ENCODE peak calls at places on chromosomes 12 and 14, in four cellular contexts. One of them, this sample, is unnamed.

GRCh38 chr12:67068773-67069450 is 200.2 kb upstream of the CAND1 start:
- DNase-seq in amygdala: peak; percentile 10
- DNase-seq in cardiac fibroblast: peak; percentile 13
- DNase-seq in fibroblast of lung: peak; percentile 15
- DNase-seq in this sample: no peak

GRCh38 chr14:95725685-95726336 is 11.9 kb upstream of the TCL1A start:
- DNase-seq in fibroblast of lung: no peak
- DNase-seq in cardiac fibroblast: no peak
- DNase-seq in amygdala: no peak
- DNase-seq in this sample: no peak

GRCh38 chr12:47860873-47861272 is 41.2 kb upstream of the HDAC7 start:
- DNase-seq in cardiac fibroblast: no peak
- DNase-seq in amygdala: no peak
- DNase-seq in fibroblast of lung: no peak
- DNase-seq in this sample: no peak

GRCh38 chr14:80981156-80981555 is 25.7 kb downstream of the TSHR start:
- DNase-seq in fibroblast of lung: no peak
- DNase-seq in amygdala: no peak
- DNase-seq in cardiac fibroblast: no peak
- DNase-seq in this sample: no peak

GRCh38 chr14:69554500-69554899 is 20.2 kb downstream of the CCDC177 start:
- DNase-seq in fibroblast of lung: no peak
- DNase-seq in amygdala: no peak
- DNase-seq in cardiac fibroblast: no peak
- DNase-seq in this sample: no peak

GRCh38 chr12:28937196-28937595 is 211.9 kb upstream of the FAR2 start:
- DNase-seq in fibroblast of lung: peak; percentile 23
- DNase-seq in cardiac fibroblast: peak; percentile 64
- DNase-seq in amygdala: no peak
- DNase-seq in this sample: no peak

GRCh38 chr12:95553202-95553943 is 2.1 kb upstream of the USP44 start:
- DNase-seq in fibroblast of lung: no peak
- DNase-seq in cardiac fibroblast: no peak
- DNase-seq in amygdala: no peak
- DNase-seq in this sample: no peak

GRCh38 chr14:72766296-72766695 is 127.6 kb downstream of the DPF3 start:
- DNase-seq in cardiac fibroblast: no peak
- DNase-seq in amygdala: no peak
- DNase-seq in fibroblast of lung: no peak
- DNase-seq in this sample: no peak

GRCh38 chr12:202081-202731 is 11.8 kb downstream of the SLC6A12 start:
- DNase-seq in fibroblast of lung: no peak
- DNase-seq in cardiac fibroblast: no peak
- DNase-seq in amygdala: no peak
- DNase-seq in this sample: no peak

GRCh38 chr14:77097006-77097688 is 911 bp upstream of the CIPC start:
- DNase-seq in cardiac fibroblast: peak; percentile 57
- DNase-seq in amygdala: no peak
- DNase-seq in fibroblast of lung: peak; percentile 68
- DNase-seq in this sample: no peak

GRCh38 chr12:97275261-97276197 is 187.1 kb upstream of the RMST start:
- DNase-seq in fibroblast of lung: no peak
- DNase-seq in amygdala: peak; percentile 78
- DNase-seq in cardiac fibroblast: no peak
- DNase-seq in this sample: no peak

GRCh38 chr12:110281549-110282342 is 699 bp downstream of the ATP2A2 start:
- DNase-seq in cardiac fibroblast: peak; percentile 60
- DNase-seq in fibroblast of lung: peak; percentile 71
- DNase-seq in amygdala: peak; percentile 75
- DNase-seq in this sample: no peak

GRCh38 chr14:61894452-61895077 is 132.3 kb downstream of the SNAPC1 start:
- DNase-seq in fibroblast of lung: peak; percentile 73
- DNase-seq in amygdala: peak; percentile 37
- DNase-seq in cardiac fibroblast: peak; percentile 79
- DNase-seq in this sample: no peak

GRCh38 chr12:24850486-24850885 is 98.4 kb downstream of the BCAT1 start:
- DNase-seq in amygdala: no peak
- DNase-seq in fibroblast of lung: peak; percentile 33
- DNase-seq in cardiac fibroblast: no peak
- DNase-seq in this sample: no peak

GRCh38 chr12:106631150-106631549 is 48.3 kb downstream of the RFX4 start:
- DNase-seq in amygdala: no peak
- DNase-seq in cardiac fibroblast: no peak
- DNase-seq in fibroblast of lung: no peak
- DNase-seq in this sample: no peak

GRCh38 chr12:95538656-95539055 is 12.6 kb downstream of the USP44 start:
- DNase-seq in amygdala: no peak
- DNase-seq in cardiac fibroblast: no peak
- DNase-seq in fibroblast of lung: no peak
- DNase-seq in this sample: no peak

This sample was measured in caudate nucleus.